ENCODE peak calls at places on chromosome 5, in four cellular contexts. G, K, B and U are unnamed samples.

GRCh38 chr5:119343766-119344165 is 12.1 kb upstream of the TNFAIP8 start:
- DNase-seq in G (no peak), K (no peak), B (no peak), U (no peak)

GRCh38 chr5:53027913-53028312 is 38.8 kb downstream of the ITGA2 start:
- DNase-seq in G (no peak), K (no peak), B (no peak), U (no peak)

GRCh38 chr5:171588046-171588445 is 168.6 kb downstream of the FGF18 start:
- DNase-seq in G (no peak), K (no peak), B (no peak), U (peak; percentile 21)

GRCh38 chr5:77986261-77986660 is 210.1 kb upstream of the TBCA start:
- DNase-seq in G (no peak), K (no peak), B (no peak), U (no peak)

GRCh38 chr5:53167836-53168235 is 58.3 kb upstream of the MOCS2 start:
- DNase-seq in G (peak; percentile 81), K (no peak), B (no peak), U (no peak)

GRCh38 chr5:11941566-11941965 is 37.3 kb upstream of the CTNND2 start:
- DNase-seq in G (no peak), K (no peak), B (no peak), U (no peak)

GRCh38 chr5:9015250-9015936 is 530.5 kb downstream of the SEMA5A start:
- DNase-seq in G (no peak), K (no peak), B (no peak), U (no peak)

GRCh38 chr5:69335341-69335975 is 2.9 kb upstream of the CCDC125 start:
- DNase-seq in G (no peak), K (no peak), B (no peak), U (no peak)

GRCh38 chr5:143484604-143485003 is 81.1 kb upstream of the NR3C1 start:
- DNase-seq in G (no peak), K (no peak), B (no peak), U (no peak)

GRCh38 chr5:73912755-73913365 is 286.9 kb downstream of the ARHGEF28 start:
- DNase-seq in G (no peak), K (no peak), B (no peak), U (no peak)

GRCh38 chr5:9545301-9545958 is 445 bp downstream of the SEMA5A start:
- DNase-seq in G (peak; percentile 27), K (no peak), B (no peak), U (no peak)

GRCh38 chr5:38848637-38849036 is 2.8 kb downstream of the OSMR start:
- DNase-seq in G (no peak), K (no peak), B (no peak), U (no peak)

GRCh38 chr5:38846379-38846967 is 661 bp downstream of the OSMR start:
- DNase-seq in G (no peak), K (no peak), B (no peak), U (no peak)

GRCh38 chr5:38843665-38844064 is 2.1 kb upstream of the OSMR start:
- DNase-seq in G (no peak), K (no peak), B (no peak), U (no peak)

GRCh38 chr5:38847549-38848341 is 1.9 kb downstream of the OSMR start:
- DNase-seq in G (no peak), K (no peak), B (no peak), U (no peak)

DNA sequence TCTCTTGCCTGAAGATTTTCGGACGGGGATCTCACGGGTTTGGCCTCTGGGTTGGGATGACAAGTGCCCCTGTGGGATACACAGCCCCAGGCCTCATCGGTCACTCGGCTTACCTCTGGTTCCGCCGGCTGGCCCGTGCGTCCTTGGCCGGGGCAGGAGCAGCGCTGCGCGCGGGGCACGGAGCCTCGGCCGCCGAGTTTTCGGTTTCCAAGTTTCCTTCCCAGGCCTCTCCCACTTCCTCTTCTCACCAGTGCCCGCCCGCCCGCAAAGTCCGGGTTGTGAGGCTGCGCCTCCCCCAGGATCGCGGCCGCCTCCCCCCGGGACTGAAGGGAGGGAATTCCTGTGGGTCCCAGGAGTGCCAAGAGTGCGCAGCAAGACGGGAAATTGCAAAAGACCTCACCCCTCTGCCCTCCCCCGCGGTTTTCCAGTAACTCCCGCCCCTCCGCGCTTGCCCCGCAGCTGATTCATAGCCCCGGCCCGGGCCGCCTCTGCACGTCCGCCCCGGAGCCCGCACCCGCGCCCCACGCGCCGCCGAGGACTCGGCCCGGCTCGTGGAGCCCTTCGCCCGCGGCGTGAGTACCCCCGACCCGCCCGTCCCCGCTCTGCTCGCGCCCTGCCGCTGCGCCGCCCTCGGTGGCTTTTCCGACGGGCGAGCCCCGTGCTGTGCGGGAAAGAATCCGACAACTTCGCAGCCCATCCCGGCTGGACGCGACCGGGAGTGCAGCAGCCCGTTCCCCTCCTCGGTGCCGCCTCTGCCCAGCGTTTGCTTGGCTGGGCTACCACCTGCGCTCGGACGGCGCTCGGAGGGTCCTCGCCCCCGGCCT is at the start of gene OSMR:
- DNase-seq in G (peak; percentile 89), K (peak; percentile 63), B (no peak), U (peak; percentile 94)
- TF ChIP-seq CTCF in G (no peak), K (no peak), B (no peak), U (no peak)

GRCh38 chr5:148523139-148523538 is 131.2 kb downstream of the HTR4 start:
- DNase-seq in G (no peak), K (no peak), B (no peak), U (no peak)
- TF ChIP-seq CTCF in G (no peak), K (no peak), B (no peak), U (no peak)

GRCh38 chr5:61768692-61769281 is 436.7 kb downstream of the ZSWIM6 start:
- DNase-seq in G (no peak), K (no peak), B (no peak), U (no peak)
- TF ChIP-seq CTCF in G (no peak), K (peak; percentile 93), B (no peak), U (peak; percentile 46)

GRCh38 chr5:72412283-72413055 is 92.3 kb downstream of the PTCD2 start:
- DNase-seq in G (no peak), K (no peak), B (no peak), U (no peak)
- TF ChIP-seq CTCF in G (no peak), K (peak; percentile 19), B (no peak), U (peak; percentile 53)

DNA sequence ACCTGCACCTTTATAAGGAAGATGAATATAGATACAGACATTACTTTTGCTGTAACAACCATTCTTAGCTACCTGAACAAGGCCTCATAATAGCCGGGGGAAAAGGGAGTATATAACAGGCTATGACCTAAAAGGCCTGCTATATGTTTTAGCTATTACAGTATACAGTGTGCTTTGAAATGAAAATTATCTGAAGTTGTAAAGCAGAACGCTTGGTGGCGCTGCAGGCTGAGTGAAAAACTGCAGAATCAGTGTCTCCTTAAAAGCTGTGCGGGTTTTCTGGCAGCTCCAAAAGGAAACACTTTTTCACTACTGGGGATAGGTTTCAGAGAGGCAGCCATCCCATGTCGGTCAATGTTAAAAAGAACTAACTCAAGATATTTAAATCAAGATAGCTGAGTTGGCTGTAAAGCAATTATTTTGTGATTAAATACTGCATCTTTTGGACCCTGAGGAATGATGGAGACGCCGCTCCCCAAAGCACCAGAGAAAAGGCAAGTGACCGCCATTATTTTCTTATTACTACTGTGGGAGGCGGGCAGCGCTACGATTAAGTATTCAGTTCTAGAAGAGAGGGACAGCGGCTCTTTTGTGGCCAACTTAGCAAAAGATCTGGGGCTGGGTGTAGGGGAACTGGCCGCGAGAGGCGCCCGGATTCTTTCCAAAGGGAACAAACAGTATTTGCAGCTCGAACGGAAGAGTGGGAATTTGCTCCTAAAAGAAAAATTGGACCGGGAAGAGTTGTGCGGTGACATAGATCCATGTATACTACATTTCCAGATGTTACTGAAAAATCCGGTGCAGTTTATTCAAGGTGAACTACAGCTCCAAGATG is 5.9 kb downstream of the PCDHB6 start:
- DNase-seq in G (no peak), K (no peak), B (no peak), U (no peak)
- TF ChIP-seq CTCF in G (no peak), K (no peak), B (no peak), U (no peak)

DNA sequence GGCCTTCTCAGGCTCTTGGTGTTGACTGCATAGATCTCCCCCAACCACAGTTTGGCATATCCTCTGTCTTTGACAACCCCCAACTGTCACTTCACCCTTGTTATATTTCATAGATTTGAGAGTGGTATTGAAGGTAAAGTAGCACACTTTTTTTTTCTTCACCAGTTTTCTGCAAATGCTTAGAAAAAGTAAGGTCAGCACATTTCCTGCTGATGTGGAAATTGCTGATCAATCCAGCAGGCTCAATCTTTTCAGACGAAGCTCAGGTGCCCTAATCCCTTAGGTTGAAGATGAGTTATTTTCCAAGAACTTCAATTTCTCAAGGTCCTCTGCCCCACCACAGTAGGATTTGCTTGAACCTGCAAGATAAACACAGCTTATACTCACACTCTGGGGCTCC is 38.5 kb upstream of the ANKRD31 start:
- DNase-seq in G (no peak), K (no peak), B (no peak), U (no peak)
- TF ChIP-seq CTCF in G (no peak), K (no peak), B (no peak), U (no peak)

GRCh38 chr5:82796643-82797416 is 280.4 kb downstream of the TMEM167A start:
- DNase-seq in G (no peak), K (no peak), B (no peak), U (no peak)

GRCh38 chr5:82794876-82795275 is 282.3 kb downstream of the TMEM167A start:
- DNase-seq in G (no peak), K (no peak), B (no peak), U (no peak)

GRCh38 chr5:82798676-82799075 is 278.5 kb downstream of the TMEM167A start:
- DNase-seq in G (no peak), K (no peak), B (no peak), U (no peak)

GRCh38 chr5:82802954-82803353 is 274.2 kb downstream of the TMEM167A start:
- DNase-seq in G (no peak), K (no peak), B (no peak), U (no peak)

DNA sequence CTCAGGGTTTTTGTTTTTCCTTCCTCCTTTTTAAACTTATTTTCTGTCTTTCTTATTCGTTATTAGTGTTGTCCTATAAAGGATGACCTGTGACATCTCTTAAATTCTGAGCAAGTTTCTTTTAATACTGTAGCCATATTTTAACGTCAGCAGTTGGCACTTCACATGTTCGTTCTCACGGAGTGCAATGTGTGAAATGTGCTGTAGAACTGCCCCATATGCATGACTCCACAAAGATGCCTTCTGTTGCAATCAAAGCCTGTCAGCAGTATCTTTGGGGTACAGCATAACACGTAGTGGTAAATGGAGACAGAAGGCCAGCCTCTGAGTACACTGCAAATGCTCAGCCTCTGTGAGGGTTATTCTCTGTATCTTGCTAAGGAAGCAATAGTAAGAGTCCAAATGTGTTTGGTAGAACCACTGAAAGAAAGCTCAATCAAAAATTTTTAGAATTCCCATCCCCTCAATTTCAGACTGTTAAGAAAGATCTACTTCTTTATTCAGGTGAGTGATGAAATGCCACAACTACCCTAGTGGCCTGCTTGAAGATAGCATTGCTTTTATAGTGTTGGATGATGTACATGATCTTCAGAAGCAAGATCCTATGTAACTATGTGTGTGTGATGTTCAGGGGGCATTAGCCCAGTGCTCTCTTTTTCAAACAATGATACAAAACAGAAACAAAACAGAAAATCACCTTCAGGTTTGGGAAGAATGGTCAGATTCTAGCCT is 277.7 kb downstream of the TMEM167A start:
- DNase-seq in G (no peak), K (no peak), B (no peak), U (no peak)
- TF ChIP-seq CTCF in G (no peak), K (no peak), B (no peak), U (no peak)

GRCh38 chr5:128714551-128714950 is 176.5 kb upstream of the FBN2 start:
- DNase-seq in G (no peak), K (no peak), B (no peak), U (no peak)
- TF ChIP-seq CTCF in G (no peak), K (no peak), B (no peak), U (no peak)